ENCODE peak calls at places on chromosomes 2 and 18, in nine cellular contexts. One of them, this sample, is unnamed.

GRCh38 chr18:25516747-25517498 is 165.0 kb upstream of the ZNF521 start:
- DNase-seq in ascending aorta: no peak
- DNase-seq in lower lobe of right lung: no peak
- DNase-seq in CD8-positive, alpha-beta memory T cell: no peak
- DNase-seq in adipocyte: peak
- DNase-seq in hippocampal formation: no peak
- DNase-seq in fibroblast of the conjunctiva: no peak
- DNase-seq in AML-193: no peak
- DNase-seq in M059J: peak
- DNase-seq in this sample: no peak

GRCh38 chr2:70385966-70386595 is 84.2 kb upstream of the FAM136A start:
- DNase-seq in ascending aorta: no peak
- DNase-seq in lower lobe of right lung: no peak
- DNase-seq in CD8-positive, alpha-beta memory T cell: no peak
- DNase-seq in adipocyte: no peak
- DNase-seq in hippocampal formation: no peak
- DNase-seq in fibroblast of the conjunctiva: no peak
- DNase-seq in AML-193: no peak
- DNase-seq in M059J: peak
- DNase-seq in this sample: no peak

GRCh38 chr2:68766378-68766845 is 31.8 kb downstream of the ARHGAP25 start:
- DNase-seq in ascending aorta: no peak
- DNase-seq in lower lobe of right lung: peak
- DNase-seq in CD8-positive, alpha-beta memory T cell: peak
- DNase-seq in adipocyte: no peak
- DNase-seq in hippocampal formation: no peak
- DNase-seq in fibroblast of the conjunctiva: no peak
- DNase-seq in AML-193: peak
- DNase-seq in M059J: peak
- DNase-seq in this sample: no peak

GRCh38 chr2:126858436-126858835 is 40.3 kb upstream of the TEX51 start:
- DNase-seq in ascending aorta: no peak
- DNase-seq in lower lobe of right lung: no peak
- DNase-seq in CD8-positive, alpha-beta memory T cell: no peak
- DNase-seq in adipocyte: no peak
- DNase-seq in hippocampal formation: no peak
- DNase-seq in fibroblast of the conjunctiva: no peak
- DNase-seq in AML-193: no peak
- DNase-seq in M059J: no peak
- DNase-seq in this sample: no peak

GRCh38 chr2:232898592-232899541 is 28.8 kb downstream of the SNORC start:
- DNase-seq in ascending aorta: no peak
- DNase-seq in lower lobe of right lung: no peak
- DNase-seq in CD8-positive, alpha-beta memory T cell: no peak
- DNase-seq in adipocyte: no peak
- DNase-seq in hippocampal formation: no peak
- DNase-seq in fibroblast of the conjunctiva: no peak
- DNase-seq in AML-193: no peak
- DNase-seq in M059J: peak
- DNase-seq in this sample: no peak

GRCh38 chr18:13390711-13391110 is 172.2 kb downstream of the LDLRAD4 start:
- DNase-seq in ascending aorta: no peak
- DNase-seq in lower lobe of right lung: no peak
- DNase-seq in CD8-positive, alpha-beta memory T cell: no peak
- DNase-seq in adipocyte: no peak
- DNase-seq in hippocampal formation: no peak
- DNase-seq in fibroblast of the conjunctiva: no peak
- DNase-seq in AML-193: no peak
- DNase-seq in M059J: no peak
- DNase-seq in this sample: no peak

GRCh38 chr2:24429711-24430110 is 61.3 kb upstream of the NCOA1 start:
- DNase-seq in ascending aorta: no peak
- DNase-seq in lower lobe of right lung: no peak
- DNase-seq in CD8-positive, alpha-beta memory T cell: no peak
- DNase-seq in adipocyte: peak
- DNase-seq in hippocampal formation: no peak
- DNase-seq in fibroblast of the conjunctiva: no peak
- DNase-seq in AML-193: no peak
- DNase-seq in M059J: peak
- DNase-seq in this sample: no peak

GRCh38 chr2:156110890-156111289 is 221.6 kb downstream of the NR4A2 start:
- DNase-seq in ascending aorta: no peak
- DNase-seq in lower lobe of right lung: no peak
- DNase-seq in CD8-positive, alpha-beta memory T cell: no peak
- DNase-seq in adipocyte: no peak
- DNase-seq in hippocampal formation: no peak
- DNase-seq in fibroblast of the conjunctiva: no peak
- DNase-seq in AML-193: peak
- DNase-seq in M059J: peak
- DNase-seq in this sample: no peak

GRCh38 chr2:168486440-168486839 is 30.4 kb downstream of the CERS6 start:
- DNase-seq in ascending aorta: no peak
- DNase-seq in lower lobe of right lung: no peak
- DNase-seq in CD8-positive, alpha-beta memory T cell: no peak
- DNase-seq in adipocyte: no peak
- DNase-seq in hippocampal formation: no peak
- DNase-seq in fibroblast of the conjunctiva: no peak
- DNase-seq in AML-193: no peak
- DNase-seq in M059J: no peak
- DNase-seq in this sample: no peak